ENCODE peak calls at places on chromosomes 1 and 21, in five cellular contexts. S is H9, B is IMR-90, U is mesendoderm, X is H1. K is an unnamed sample.

GRCh38 chr1:200625381-200625824 is 4.9 kb upstream of the KIF14 start:
- DNase-seq in S (no peak), B (peak), X (no peak), U (peak), K (no peak)

GRCh38 chr21:37435120-37435519 is 68.5 kb downstream of the DYRK1A start:
- DNase-seq in U (peak), X (no peak), S (peak), B (peak), K (peak)

GRCh38 chr1:226974544-226975258 is 34.6 kb downstream of the COQ8A start:
- DNase-seq in S (peak), B (no peak), U (no peak), X (no peak), K (no peak)

GRCh38 chr21:26135520-26135919 is 35.0 kb downstream of the APP start:
- DNase-seq in B (no peak), U (peak), X (no peak), S (no peak), K (no peak)

GRCh38 chr1:212488436-212489283 is 55.9 kb downstream of the NENF start:
- DNase-seq in B (peak), U (peak), S (no peak), X (no peak), K (no peak)

GRCh38 chr1:59564192-59564891 is 250.4 kb upstream of the HOOK1 start:
- DNase-seq in S (no peak), U (no peak), B (no peak), X (no peak), K (no peak)

GRCh38 chr1:1001057-1001630 is 1.2 kb upstream of the HES4 start:
- DNase-seq in U (no peak), S (peak), B (no peak), X (no peak), K (no peak)

GRCh38 chr1:240491156-240491555 is 120.8 kb downstream of the GREM2 start:
- DNase-seq in U (peak), B (peak), X (no peak), S (no peak), K (no peak)

GRCh38 chr1:161511018-161511755 is 5.9 kb downstream of the FCGR2A start:
- DNase-seq in B (no peak), X (no peak), S (no peak), U (peak), K (no peak)

GRCh38 chr1:53521900-53522552 is 62.8 kb downstream of the DMRTB1 start:
- DNase-seq in S (no peak), X (no peak), U (no peak), B (no peak), K (no peak)

GRCh38 chr1:51519857-51520699 is 1.0 kb upstream of the EPS15 start:
- DNase-seq in B (peak), X (no peak), S (no peak), U (no peak), K (no peak)

GRCh38 chr1:195345149-195345548 is 1263.1 kb downstream of the KCNT2 start:
- DNase-seq in U (peak), B (no peak), X (peak), S (peak), K (peak)

GRCh38 chr21:29145354-29145782 is 14.9 kb downstream of the MAP3K7CL start:
- DNase-seq in B (peak), U (no peak), S (no peak), X (no peak), K (no peak)

GRCh38 chr1:212608956-212609700 is 567 bp downstream of the ATF3 start:
- DNase-seq in B (no peak), S (peak), U (peak), X (peak), K (peak)

GRCh38 chr1:24173638-24174325 is 13.3 kb downstream of the IFNLR1 start:
- DNase-seq in X (no peak), B (no peak), U (no peak), S (no peak), K (no peak)

GRCh38 chr21:31731802-31732537 is at the start of gene SCAF4:
- DNase-seq in X (peak), U (peak), B (peak), S (peak), K (peak)

GRCh38 chr1:7218210-7218832 is 433.1 kb downstream of the CAMTA1 start:
- DNase-seq in U (peak), X (peak), S (peak), B (peak), K (peak)

GRCh38 chr21:16992448-16992847 is 520.4 kb upstream of the CXADR start:
- DNase-seq in X (no peak), B (no peak), S (peak), U (peak), K (no peak)

GRCh38 chr1:201703646-201704438 is 125.1 kb upstream of the IPO9 start:
- DNase-seq in X (peak), U (peak), S (peak), B (peak), K (peak)

GRCh38 chr1:91053630-91054029 is 31.8 kb upstream of the ZNF644 start:
- DNase-seq in U (no peak), B (no peak), X (no peak), S (no peak), K (no peak)

GRCh38 chr1:161954466-161954865 is 69.2 kb downstream of the OLFML2B start:
- DNase-seq in S (no peak), X (no peak), U (no peak), B (peak), K (no peak)

GRCh38 chr1:213003281-213003680 is 12.4 kb downstream of the ANGEL2 start:
- DNase-seq in S (no peak), B (no peak), U (no peak), X (no peak), K (no peak)

GRCh38 chr1:30384286-30385245 is 338.8 kb downstream of the MATN1 start:
- DNase-seq in U (peak), S (no peak), X (no peak), B (no peak), K (no peak)

GRCh38 chr1:160588468-160588867 is 9.2 kb upstream of the CD84 start:
- DNase-seq in X (no peak), U (no peak), S (no peak), B (no peak), K (no peak)

GRCh38 chr1:16405441-16405840 is 31.8 kb downstream of the SPATA21 start:
- DNase-seq in X (no peak), U (no peak), B (no peak), S (no peak), K (no peak)

DNA sequence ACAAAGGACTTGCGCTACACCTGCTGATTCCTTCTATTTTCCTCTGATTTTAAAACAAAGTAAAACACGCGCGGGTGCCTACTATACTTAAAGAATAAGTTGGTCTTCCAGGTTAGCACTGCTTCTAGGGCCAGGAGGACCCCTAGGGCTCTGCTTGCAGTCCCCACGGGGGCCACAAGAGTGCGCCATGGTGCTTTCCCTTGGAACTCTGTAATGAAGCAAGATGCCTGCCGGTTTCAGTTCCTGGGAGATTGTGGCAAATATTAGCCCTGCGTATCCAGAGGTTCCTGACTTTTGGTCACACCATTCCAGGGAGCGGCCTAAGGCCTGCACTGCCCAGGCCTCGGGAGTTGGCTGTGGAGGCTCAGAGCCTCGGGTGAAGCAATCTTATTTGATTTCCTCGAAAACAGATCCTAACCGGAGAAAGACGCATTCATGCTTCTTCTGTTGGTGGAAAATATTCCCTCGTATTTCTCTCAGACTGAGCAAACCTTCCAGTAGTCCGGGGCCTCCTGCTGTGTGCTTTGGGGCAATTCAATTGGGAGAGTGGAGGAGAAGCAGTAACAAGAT is 25.3 kb downstream of the ADAM30 start:
- DNase-seq in S (peak), X (peak), B (peak), U (peak), K (peak)
- H3K18ac ChIP-seq in S (no peak), X (no peak), B (peak), U (no peak), K (peak)

GRCh38 chr1:33482412-33482811 is 10.0 kb downstream of the ZSCAN20 start:
- DNase-seq in X (no peak), B (no peak), S (no peak), U (no peak), K (no peak)
- H3K18ac ChIP-seq in X (no peak), B (no peak), S (no peak), U (no peak), K (no peak)

DNA sequence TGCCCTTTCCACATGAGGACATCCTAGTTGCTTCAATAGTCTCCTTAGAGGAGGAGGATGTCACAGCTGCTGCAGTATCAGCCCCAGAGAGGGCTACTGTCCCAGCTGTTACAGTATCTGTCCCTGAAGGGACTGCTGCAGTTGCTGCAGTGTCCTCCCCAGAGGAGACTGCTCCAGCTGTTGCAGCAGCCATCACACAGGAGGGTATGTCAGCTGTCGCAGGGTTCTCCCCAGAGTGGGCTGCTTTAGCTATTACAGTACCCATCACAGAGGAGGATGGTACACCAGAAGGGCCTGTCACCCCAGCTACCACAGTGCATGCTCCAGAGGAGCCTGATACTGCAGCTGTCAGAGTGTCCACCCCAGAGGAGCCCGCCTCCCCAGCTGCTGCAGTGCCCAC is 78.5 kb upstream of the BMP8A start:
- DNase-seq in U (no peak), B (no peak), X (no peak), S (no peak), K (no peak)
- H3K18ac ChIP-seq in U (no peak), B (no peak), X (no peak), S (no peak), K (no peak)

DNA sequence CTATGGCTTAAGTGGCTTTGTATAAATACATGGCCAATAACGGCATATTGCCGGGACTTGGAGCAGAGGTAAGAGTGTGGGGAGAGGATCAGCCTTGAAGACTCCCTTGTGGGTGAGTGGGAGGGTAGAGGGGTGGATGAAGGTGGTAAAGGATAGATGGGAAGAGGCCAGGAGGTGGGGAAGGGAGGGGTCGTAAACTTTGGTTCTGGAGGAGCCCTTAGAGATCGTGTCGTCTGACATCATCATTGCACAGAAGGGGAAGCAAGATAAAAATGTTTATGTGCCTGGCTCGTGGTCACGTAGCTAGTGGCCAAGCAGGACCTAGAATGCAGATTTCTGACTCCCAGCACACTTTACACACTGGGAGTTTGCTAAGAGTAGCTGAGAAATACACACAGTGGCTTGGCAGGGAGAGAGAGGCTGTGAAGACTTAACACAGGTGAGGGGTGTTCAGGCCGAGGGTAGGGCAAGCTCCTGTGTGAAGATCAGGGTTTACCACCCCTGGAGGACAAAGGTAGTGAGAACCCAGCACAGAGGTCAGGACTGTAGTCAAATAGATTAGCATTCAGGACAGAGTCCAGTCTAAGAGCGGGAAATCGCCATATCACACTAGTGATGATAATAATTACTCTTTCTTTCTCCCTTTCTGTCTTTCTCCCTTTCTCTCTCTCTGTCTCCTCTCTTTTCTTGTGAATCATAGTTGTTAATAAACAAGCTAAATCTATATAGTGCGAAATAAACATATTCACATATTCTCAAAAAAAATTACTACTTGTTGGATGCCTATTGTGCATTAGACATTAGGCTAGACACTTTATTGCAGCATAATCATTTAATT is 75.5 kb downstream of the LRRC8D start:
- DNase-seq in U (no peak), X (no peak), B (no peak), S (no peak), K (no peak)
- H3K18ac ChIP-seq in U (no peak), X (no peak), B (peak), S (no peak), K (no peak)

GRCh38 chr21:46344219-46344915 is 20.4 kb downstream of the PCNT start:
- DNase-seq in B (no peak), X (no peak), S (no peak), U (no peak), K (no peak)
- H3K18ac ChIP-seq in B (no peak), X (no peak), S (no peak), U (no peak), K (no peak)

GRCh38 chr1:12715896-12716437 is at the start of gene AADACL3:
- DNase-seq in X (no peak), U (no peak), S (peak), B (no peak), K (no peak)
- H3K18ac ChIP-seq in X (peak), U (peak), S (peak), B (no peak), K (no peak)